ENCODE peak calls at places on chromosome 5, in five cellular contexts. G is activated T-helper 1 cell treated with Interleukin-2 at 50 U/mL for 16 hours; X is ascending aorta; B is AG08395; D is natural killer cell treated with Interleukin-12 subunit alpha and Interleukin-12 subunit beta and Interleukin-15 and Interleukin-18, amount 100 ng/mL, for 72 hours. N is an unnamed sample.
A peak's percentile ranks its signal among the peaks of the same experiment; 100 is the strongest.

GRCh38 chr5:138148811-138149210 is 9.6 kb upstream of the NME5 start:
- DNase-seq in B (peak; percentile 40), X (no peak), D (no peak), G (no peak), N (no peak)

GRCh38 chr5:175922192-175922885 is 45.8 kb downstream of the THOC3 start:
- DNase-seq in B (peak; percentile 96), G (no peak), X (no peak), D (no peak), N (peak; percentile 96)

GRCh38 chr5:89729623-89730390 is 679.7 kb downstream of the CETN3 start:
- DNase-seq in D (no peak), X (no peak), G (no peak), B (no peak), N (no peak)

GRCh38 chr5:6359941-6360683 is 18.2 kb downstream of the MED10 start:
- DNase-seq in X (peak; percentile 40), D (no peak), G (peak; percentile 9), B (no peak), N (no peak)

GRCh38 chr5:35990941-35991592 is at the start of gene UGT3A1:
- DNase-seq in D (no peak), G (no peak), X (no peak), B (no peak), N (no peak)

GRCh38 chr5:83636141-83636540 is 84.5 kb downstream of the HAPLN1 start:
- DNase-seq in B (peak; percentile 15), X (no peak), D (no peak), G (no peak), N (peak; percentile 11)

GRCh38 chr5:63011158-63011557 is 432.5 kb downstream of the LRRC70 start:
- DNase-seq in D (no peak), B (no peak), X (no peak), G (no peak), N (no peak)

GRCh38 chr5:132389453-132390286 is 20.2 kb downstream of the SLC22A5 start:
- DNase-seq in D (no peak), X (peak; percentile 90), B (peak; percentile 98), G (no peak), N (peak; percentile 94)

GRCh38 chr5:137195483-137195882 is 303.6 kb downstream of the SPOCK1 start:
- DNase-seq in D (no peak), B (no peak), G (no peak), X (no peak), N (no peak)

GRCh38 chr5:143755969-143756368 is 56.0 kb upstream of the HMHB1 start:
- DNase-seq in D (no peak), B (no peak), X (no peak), G (no peak), N (no peak)

GRCh38 chr5:73534001-73534547 is 31.4 kb downstream of the ANKRA2 start:
- DNase-seq in D (no peak), G (no peak), B (peak; percentile 33), X (no peak), N (no peak)

GRCh38 chr5:84327591-84327990 is 57.1 kb downstream of the EDIL3 start:
- DNase-seq in B (no peak), G (no peak), D (no peak), X (no peak), N (no peak)

GRCh38 chr5:78757269-78758053 is 108.9 kb upstream of the LHFPL2 start:
- DNase-seq in D (no peak), B (peak; percentile 74), G (no peak), X (no peak), N (peak; percentile 22)

GRCh38 chr5:39639618-39640078 is 214.9 kb upstream of the DAB2 start:
- DNase-seq in X (no peak), B (no peak), G (no peak), D (no peak), N (peak; percentile 29)

GRCh38 chr5:105952875-105953274 is 1717.9 kb downstream of the EFNA5 start:
- DNase-seq in D (no peak), B (no peak), X (no peak), G (no peak), N (no peak)

GRCh38 chr5:153900703-153901395 is 137.9 kb downstream of the FAM114A2 start:
- DNase-seq in B (peak; percentile 87), G (no peak), X (peak; percentile 71), D (no peak), N (peak; percentile 64)